ENCODE peak calls at places on chromosomes 1 and 21, in nine cellular contexts. L is stomach, T is fibroblast of lung, I is spleen, Z is transverse colon, N is HL-60, Q is breast epithelium, R is GM10248, S is OCI-LY7. E is an unnamed sample.

GRCh38 chr1:181113061-181113695 is 24.7 kb downstream of the IER5 start:
- DNase-seq in L (no peak), T (peak; percentile 72), I (no peak), Z (no peak), N (no peak), Q (no peak), R (no peak), S (no peak), E (no peak)

GRCh38 chr1:61506231-61506630 is 218.7 kb downstream of the TM2D1 start:
- DNase-seq in L (no peak), T (no peak), I (no peak), Z (no peak), N (no peak), Q (no peak), R (no peak), S (no peak), E (no peak)

GRCh38 chr1:3192825-3193224 is 123.8 kb downstream of the PRDM16 start:
- DNase-seq in L (no peak), T (no peak), I (no peak), Z (no peak), N (no peak), Q (no peak), R (no peak), S (no peak), E (no peak)

GRCh38 chr1:23380719-23381118 is 11.1 kb upstream of the ZNF436 start:
- DNase-seq in L (no peak), T (no peak), I (no peak), Z (no peak), N (no peak), Q (no peak), R (no peak), S (no peak), E (no peak)

GRCh38 chr1:177926201-177926600 is 43.7 kb downstream of the SEC16B start:
- DNase-seq in L (no peak), T (no peak), I (no peak), Z (no peak), N (no peak), Q (no peak), R (no peak), S (no peak), E (no peak)

GRCh38 chr1:91623020-91623419 is 122.4 kb downstream of the CDC7 start:
- DNase-seq in L (no peak), T (no peak), I (no peak), Z (no peak), N (no peak), Q (no peak), R (no peak), S (no peak), E (no peak)

GRCh38 chr1:150012611-150013010 is 2.1 kb upstream of the OTUD7B start:
- DNase-seq in L (no peak), T (peak; percentile 7), I (no peak), Z (no peak), N (no peak), Q (no peak), R (no peak), S (no peak), E (no peak)

GRCh38 chr1:55204997-55205396 is 10.2 kb downstream of the USP24 start:
- DNase-seq in L (no peak), T (peak; percentile 61), I (no peak), Z (no peak), N (no peak), Q (no peak), R (peak; percentile 52), S (no peak), E (peak; percentile 54)

GRCh38 chr21:16968436-16968835 is 544.4 kb upstream of the CXADR start:
- DNase-seq in L (no peak), T (no peak), I (no peak), Z (no peak), N (no peak), Q (no peak), R (no peak), S (no peak), E (no peak)

GRCh38 chr1:78005755-78006154 is 1.0 kb downstream of the DNAJB4 start:
- DNase-seq in L (no peak), T (peak; percentile 97), I (no peak), Z (peak; percentile 17), N (no peak), Q (no peak), R (no peak), S (no peak), E (no peak)

GRCh38 chr1:157040802-157041201 is 4.7 kb downstream of the ARHGEF11 start:
- DNase-seq in L (no peak), T (peak; percentile 66), I (no peak), Z (no peak), N (no peak), Q (no peak), R (no peak), S (no peak), E (no peak)
- TF ChIP-seq CTCF in L (no peak), T (no peak), I (no peak), Z (no peak), N (no peak), Q (no peak), R (no peak), S (no peak), E (no peak)

GRCh38 chr1:182599339-182599738 is 4.8 kb downstream of the RGS16 start:
- DNase-seq in L (no peak), T (no peak), I (no peak), Z (no peak), N (no peak), Q (no peak), R (no peak), S (peak; percentile 45), E (no peak)
- TF ChIP-seq CTCF in L (no peak), T (peak; percentile 24), I (no peak), Z (no peak), N (peak; percentile 1), Q (no peak), R (peak; percentile 44), S (peak; percentile 72), E (peak; percentile 37)

DNA sequence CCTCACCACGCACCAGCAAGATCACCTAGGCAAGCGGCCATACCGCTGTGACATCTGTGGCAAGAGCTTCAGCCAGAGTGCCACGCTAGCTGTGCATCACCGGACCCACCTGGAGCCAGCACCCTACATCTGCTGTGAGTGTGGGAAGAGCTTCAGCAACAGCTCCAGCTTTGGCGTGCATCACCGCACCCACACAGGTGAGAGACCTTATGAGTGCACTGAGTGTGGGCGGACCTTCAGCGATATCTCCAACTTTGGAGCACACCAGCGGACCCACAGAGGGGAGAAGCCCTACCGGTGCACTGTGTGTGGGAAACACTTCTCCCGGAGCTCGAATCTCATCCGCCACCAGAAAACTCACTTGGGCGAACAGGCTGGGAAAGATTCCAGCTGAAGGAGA is 5.0 kb downstream of the ZNF691 start:
- DNase-seq in L (no peak), T (no peak), I (no peak), Z (no peak), N (no peak), Q (no peak), R (no peak), S (peak; percentile 78), E (no peak)
- TF ChIP-seq CTCF in L (no peak), T (no peak), I (no peak), Z (no peak), N (no peak), Q (no peak), R (no peak), S (no peak), E (no peak)

DNA sequence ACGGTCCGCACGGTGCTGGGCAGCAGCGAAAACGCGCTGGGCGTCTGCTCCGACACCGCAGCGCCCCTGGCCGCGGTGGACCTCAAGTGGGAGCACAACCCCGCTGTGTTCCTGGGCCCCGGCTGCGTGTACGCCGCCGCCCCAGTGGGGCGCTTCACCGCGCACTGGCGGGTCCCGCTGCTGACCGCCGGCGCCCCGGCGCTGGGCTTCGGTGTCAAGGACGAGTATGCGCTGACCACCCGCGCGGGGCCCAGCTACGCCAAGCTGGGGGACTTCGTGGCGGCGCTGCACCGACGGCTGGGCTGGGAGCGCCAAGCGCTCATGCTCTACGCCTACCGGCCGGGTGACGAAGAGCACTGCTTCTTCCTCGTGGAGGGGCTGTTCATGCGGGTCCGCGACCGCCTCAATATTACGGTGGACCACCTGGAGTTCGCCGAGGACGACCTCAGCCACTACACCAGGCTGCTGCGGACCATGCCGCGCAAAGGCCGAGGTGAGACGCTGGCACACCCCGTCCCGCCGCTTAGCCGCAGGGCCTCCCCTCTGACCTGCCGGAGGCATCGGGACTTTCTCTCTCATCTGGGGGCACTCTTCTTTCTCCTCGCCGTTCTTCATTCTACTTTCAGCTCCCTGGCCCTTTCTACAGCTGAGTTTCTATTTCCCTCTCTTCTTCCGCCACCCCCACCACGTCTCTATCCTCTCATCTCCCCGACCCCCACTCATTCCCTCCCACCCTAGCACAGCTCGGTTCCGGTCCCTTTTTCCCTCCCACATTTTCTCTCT is 1.0 kb downstream of the NPR1 start:
- DNase-seq in L (no peak), T (no peak), I (peak; percentile 75), Z (no peak), N (no peak), Q (no peak), R (no peak), S (no peak), E (peak; percentile 57)
- TF ChIP-seq CTCF in L (peak; percentile 4), T (no peak), I (no peak), Z (peak; percentile 31), N (no peak), Q (peak; percentile 41), R (no peak), S (no peak), E (no peak)

GRCh38 chr1:35112668-35113067 is 33.5 kb downstream of the ZMYM1 start:
- DNase-seq in L (no peak), T (peak; percentile 29), I (no peak), Z (no peak), N (no peak), Q (no peak), R (no peak), S (peak; percentile 6), E (no peak)
- TF ChIP-seq CTCF in L (no peak), T (peak; percentile 17), I (no peak), Z (no peak), N (no peak), Q (no peak), R (no peak), S (peak; percentile 69), E (no peak)

E was measured in GM13976.